ENCODE peak calls at places on chromosomes 3 and 15, in six cellular contexts. E, U, K, C, Z and G are unnamed samples.

GRCh38 chr15:31339558-31339895 is 12.9 kb downstream of the KLF13 start:
- DNase-seq in E (no peak), U (no peak), K (no peak), C (no peak), Z (no peak), G (no peak)

GRCh38 chr15:45544266-45545023 is 21.9 kb upstream of the SLC30A4 start:
- DNase-seq in U (no peak), K (no peak), E (no peak), C (no peak), Z (no peak), G (no peak)

GRCh38 chr15:80779658-80780415 is 667 bp downstream of the CEMIP start:
- DNase-seq in U (peak; percentile 32), K (no peak), E (no peak), C (no peak), Z (no peak), G (no peak)

GRCh38 chr3:42552830-42553229 is 28.9 kb downstream of the SEC22C start:
- DNase-seq in Z (no peak), C (no peak), E (no peak), K (no peak), U (no peak), G (no peak)

GRCh38 chr15:79527821-79528220 is 95.7 kb downstream of the MINAR1 start:
- DNase-seq in Z (no peak), K (no peak), U (no peak), C (no peak), E (no peak), G (no peak)

GRCh38 chr3:33636125-33636855 is 81.8 kb downstream of the CLASP2 start:
- DNase-seq in E (no peak), C (no peak), U (no peak), K (peak; percentile 12), Z (no peak), G (no peak)

GRCh38 chr3:17125738-17126137 is 241.0 kb downstream of the PLCL2 start:
- DNase-seq in C (no peak), K (no peak), Z (no peak), U (no peak), E (no peak), G (no peak)

GRCh38 chr15:90838066-90838465 is 30.3 kb upstream of the FURIN start:
- DNase-seq in K (no peak), U (no peak), Z (no peak), C (peak; percentile 97), E (peak; percentile 94), G (no peak)

GRCh38 chr3:89851974-89852621 is 744.7 kb downstream of the EPHA3 start:
- DNase-seq in C (no peak), E (no peak), U (peak; percentile 39), K (peak; percentile 6), Z (no peak), G (no peak)

GRCh38 chr15:29859981-29860745 is 37.9 kb upstream of the TJP1 start:
- DNase-seq in U (no peak), Z (peak; percentile 21), C (no peak), K (no peak), E (no peak), G (no peak)

GRCh38 chr15:25171111-25171811 is 216.5 kb downstream of the SNRPN start:
- DNase-seq in Z (no peak), U (peak; percentile 7), E (no peak), C (no peak), K (no peak), G (no peak)

GRCh38 chr3:151918253-151919029 is 45.0 kb downstream of the SUCNR1 start:
- DNase-seq in E (no peak), Z (no peak), U (no peak), C (peak; percentile 4), K (no peak), G (no peak)

GRCh38 chr3:81308296-81308695 is 453.1 kb downstream of the GBE1 start:
- DNase-seq in E (no peak), C (no peak), K (no peak), U (no peak), Z (no peak), G (no peak)

GRCh38 chr3:160134964-160135363 is 90.3 kb upstream of the C3orf80 start:
- DNase-seq in C (no peak), E (no peak), U (no peak), Z (no peak), K (peak; percentile 20), G (no peak)

GRCh38 chr3:11128682-11129632 is 25.3 kb upstream of the HRH1 start:
- DNase-seq in Z (no peak), E (no peak), U (no peak), K (no peak), C (peak; percentile 14), G (no peak)

GRCh38 chr15:53133255-53133654 is 343.1 kb upstream of the ONECUT1 start:
- DNase-seq in K (no peak), Z (no peak), E (no peak), C (no peak), U (no peak), G (no peak)

GRCh38 chr3:45489730-45490309 is 101.4 kb downstream of the LARS2 start:
- DNase-seq in C (no peak), U (no peak), Z (peak; percentile 48), E (no peak), K (no peak), G (no peak)

GRCh38 chr3:80050826-80051601 is 283.2 kb upstream of the ROBO1 start:
- DNase-seq in Z (no peak), K (no peak), E (no peak), C (no peak), U (no peak), G (no peak)

GRCh38 chr3:167605871-167606270 is 47.9 kb downstream of the WDR49 start:
- DNase-seq in E (no peak), U (no peak), C (no peak), K (no peak), Z (no peak), G (no peak)

GRCh38 chr3:128416578-128417150 is 50.0 kb downstream of the DNAJB8 start:
- DNase-seq in U (no peak), Z (no peak), K (no peak), E (no peak), C (no peak), G (no peak)

GRCh38 chr3:147812186-147812911 is 403.2 kb downstream of the ZIC1 start:
- DNase-seq in K (no peak), Z (no peak), U (no peak), C (no peak), E (no peak), G (no peak)

GRCh38 chr3:123371426-123371825 is 77.5 kb downstream of the ADCY5 start:
- DNase-seq in K (no peak), Z (no peak), C (no peak), E (no peak), U (no peak), G (no peak)

GRCh38 chr3:20682573-20682972 is 496.6 kb upstream of the SGO1 start:
- DNase-seq in C (no peak), Z (no peak), K (no peak), E (no peak), U (no peak), G (no peak)

GRCh38 chr3:10753964-10754363 is 62.1 kb upstream of the SLC6A11 start:
- DNase-seq in C (peak; percentile 38), K (no peak), Z (no peak), U (peak; percentile 64), E (peak; percentile 76), G (no peak)

GRCh38 chr3:43268636-43269035 is 17.7 kb upstream of the SNRK start:
- DNase-seq in K (no peak), C (no peak), Z (no peak), E (no peak), U (no peak), G (no peak)

GRCh38 chr15:65921780-65922179 is 52.5 kb downstream of the RAB11A start:
- DNase-seq in C (no peak), Z (no peak), E (no peak), K (no peak), U (no peak), G (no peak)